ENCODE peak calls at places on chromosome 2, in five cellular contexts. N is GM19239, Q is EL, M is aorta, R is NCI-H748 treated with DMSO at 0.1 percent for 48 hours. Y is an unnamed sample.

GRCh38 chr2:195710407-195710806 is 53.4 kb downstream of the SLC39A10 start:
- DNase-seq in M (no peak), Q (peak; percentile 34), N (no peak), R (no peak), Y (no peak)

GRCh38 chr2:131031431-131031841 is 61.8 kb downstream of the FAM168B start:
- DNase-seq in Q (no peak), M (no peak), N (no peak), R (no peak), Y (no peak)

GRCh38 chr2:40004336-40004735 is 225.3 kb upstream of the THUMPD2 start:
- DNase-seq in N (no peak), R (no peak), M (no peak), Q (peak; percentile 28), Y (no peak)

GRCh38 chr2:54636425-54637139 is 86.9 kb upstream of the EML6 start:
- DNase-seq in Q (no peak), M (no peak), R (no peak), N (no peak), Y (no peak)

GRCh38 chr2:127422631-127423475 is 4.6 kb downstream of the PROC start:
- DNase-seq in N (no peak), R (peak; percentile 28), M (no peak), Q (no peak), Y (no peak)

GRCh38 chr2:231425811-231426703 is 30.5 kb downstream of the B3GNT7 start:
- DNase-seq in Q (no peak), M (no peak), N (no peak), R (no peak), Y (no peak)

GRCh38 chr2:208619993-208620392 is 213.4 kb downstream of the PTH2R start:
- DNase-seq in N (no peak), R (no peak), M (no peak), Q (no peak), Y (no peak)

GRCh38 chr2:134199123-134199522 is 54.7 kb upstream of the MGAT5 start:
- DNase-seq in N (no peak), Q (no peak), R (no peak), M (no peak), Y (no peak)

Y was measured in iPS DF 6.9.